ENCODE peak calls at places on chromosome 4, in six cellular contexts. E, F, O, D, H and W are unnamed samples.

GRCh38 chr4:3070709-3071500 is 3.4 kb downstream of the HTT-AS start:
- DNase-seq in E (no peak), F (no peak), O (no peak), D (no peak), H (no peak), W (no peak)

GRCh38 chr4:181687116-181687515 is 556.1 kb upstream of the TENM3 start:
- DNase-seq in E (peak), F (no peak), O (no peak), D (no peak), H (no peak), W (no peak)

GRCh38 chr4:12041828-12042227 is 613.1 kb upstream of the HS3ST1 start:
- DNase-seq in E (no peak), F (no peak), O (no peak), D (no peak), H (no peak), W (no peak)

GRCh38 chr4:117001077-117001476 is 84.3 kb downstream of the TRAM1L1 start:
- DNase-seq in E (no peak), F (no peak), O (no peak), D (no peak), H (no peak), W (no peak)

GRCh38 chr4:24582235-24582863 is 2.0 kb downstream of the DHX15 start:
- DNase-seq in E (no peak), F (no peak), O (no peak), D (no peak), H (no peak), W (no peak)

GRCh38 chr4:142893012-142893411 is 46.9 kb upstream of the INPP4B start:
- DNase-seq in E (no peak), F (no peak), O (no peak), D (no peak), H (no peak), W (no peak)

GRCh38 chr4:41569957-41570356 is 32.0 kb downstream of the LIMCH1 start:
- DNase-seq in E (no peak), F (no peak), O (no peak), D (no peak), H (no peak), W (no peak)

GRCh38 chr4:111283066-111283677 is 660.3 kb upstream of the PITX2 start:
- DNase-seq in E (peak), F (peak), O (peak), D (peak), H (peak), W (peak)

GRCh38 chr4:45442466-45442865 is 681.4 kb downstream of the GABRG1 start:
- DNase-seq in E (peak), F (no peak), O (no peak), D (no peak), H (no peak), W (peak)

GRCh38 chr4:112251044-112251632 is 19.6 kb downstream of the AP1AR start:
- DNase-seq in E (no peak), F (no peak), O (no peak), D (no peak), H (no peak), W (no peak)

GRCh38 chr4:106080376-106080775 is 185.1 kb downstream of the NPNT start:
- DNase-seq in E (no peak), F (no peak), O (no peak), D (no peak), H (no peak), W (no peak)

GRCh38 chr4:17705107-17705506 is 76.3 kb downstream of the FAM184B start:
- DNase-seq in E (no peak), F (no peak), O (no peak), D (no peak), H (no peak), W (no peak)

GRCh38 chr4:125368161-125368560 is 53.4 kb downstream of the FAT4 start:
- DNase-seq in E (peak), F (no peak), O (no peak), D (no peak), H (no peak), W (peak)

GRCh38 chr4:82852751-82853053 is 38.3 kb downstream of the SEC31A start:
- DNase-seq in E (no peak), F (no peak), O (no peak), D (no peak), H (no peak), W (no peak)
- TF ChIP-seq CTCF in E (peak), F (no peak), O (no peak), D (no peak), H (no peak), W (no peak)

GRCh38 chr4:184807797-184808718 is 17.7 kb downstream of the ACSL1 start:
- DNase-seq in E (peak), F (no peak), O (no peak), D (no peak), H (no peak), W (no peak)
- H3K4me3 ChIP-seq in E (no peak), F (no peak), O (no peak), D (no peak), H (no peak), W (no peak)

GRCh38 chr4:136934601-136935000 is 597.7 kb downstream of the PCDH18 start:
- DNase-seq in E (no peak), F (no peak), O (no peak), D (no peak), H (no peak), W (no peak)
- TF ChIP-seq CTCF in E (no peak), F (no peak), O (no peak), D (no peak), H (no peak), W (no peak)

GRCh38 chr4:169658196-169658595 is 37.8 kb downstream of the CLCN3 start:
- DNase-seq in E (no peak), F (no peak), O (no peak), D (no peak), H (no peak), W (no peak)

GRCh38 chr4:169659736-169660670 is 39.6 kb downstream of the CLCN3 start:
- DNase-seq in E (peak), F (peak), O (no peak), D (peak), H (peak), W (peak)

GRCh38 chr4:169660929-169661328 is 40.6 kb downstream of the CLCN3 start:
- DNase-seq in E (no peak), F (no peak), O (no peak), D (no peak), H (no peak), W (no peak)

GRCh38 chr4:169657470-169658107 is 37.2 kb downstream of the CLCN3 start:
- DNase-seq in E (no peak), F (no peak), O (no peak), D (no peak), H (no peak), W (no peak)

GRCh38 chr4:169658970-169659735 is 38.8 kb downstream of the CLCN3 start:
- DNase-seq in E (no peak), F (no peak), O (no peak), D (no peak), H (no peak), W (no peak)
- H3K4me3 ChIP-seq in E (peak), F (no peak), O (no peak), D (peak), H (peak), W (peak)

GRCh38 chr4:128379860-128380259 is 92.2 kb upstream of the PGRMC2 start:
- DNase-seq in E (peak), F (peak), O (no peak), D (no peak), H (no peak), W (no peak)
- TF ChIP-seq CTCF in E (peak), F (peak), O (peak), D (peak), H (peak), W (peak)

GRCh38 chr4:165331823-165332222 is 4.4 kb downstream of the MSMO1 start:
- DNase-seq in E (peak), F (no peak), O (no peak), D (no peak), H (no peak), W (no peak)
- H3K4me3 ChIP-seq in E (peak), F (no peak), O (no peak), D (no peak), H (no peak), W (peak)